ENCODE peak calls at places on chromosomes 13 and 19, in six cellular contexts. T is NB4, P is endothelial cell of umbilical vein, G is ascending aorta, N is AG09319, W is AG04450. M is an unnamed sample.

GRCh38 chr13:32537580-32538233 is 888 bp downstream of the N4BP2L2 start:
- DNase-seq in T (peak), P (peak), G (no peak), N (no peak), W (no peak), M (no peak)

GRCh38 chr19:36225219-36225892 is 10.4 kb downstream of the ZNF146 start:
- DNase-seq in T (no peak), P (peak), G (no peak), N (peak), W (peak), M (no peak)

GRCh38 chr19:55173717-55174409 is 6.2 kb downstream of the SYT5 start:
- DNase-seq in T (no peak), P (no peak), G (no peak), N (peak), W (no peak), M (no peak)

GRCh38 chr13:109043561-109044075 is 414.2 kb downstream of the MYO16 start:
- DNase-seq in T (no peak), P (no peak), G (no peak), N (no peak), W (no peak), M (no peak)

GRCh38 chr13:82867284-82867683 is 1015.0 kb downstream of the SLITRK1 start:
- DNase-seq in T (no peak), P (no peak), G (no peak), N (no peak), W (no peak), M (no peak)

GRCh38 chr13:110306960-110307696 is at the start of the genes COL4A1 and COL4A2:
- DNase-seq in T (no peak), P (peak), G (no peak), N (no peak), W (no peak), M (no peak)

GRCh38 chr19:32219881-32220552 is 125.4 kb upstream of the ZNF507 start:
- DNase-seq in T (no peak), P (no peak), G (no peak), N (no peak), W (no peak), M (no peak)

GRCh38 chr13:114140131-114140908 is 7.9 kb upstream of the RASA3 start:
- DNase-seq in T (peak), P (no peak), G (no peak), N (no peak), W (no peak), M (no peak)

GRCh38 chr19:3576696-3577443 is 4.1 kb downstream of the HMG20B start:
- DNase-seq in T (no peak), P (peak), G (no peak), N (no peak), W (no peak), M (no peak)

GRCh38 chr19:21709464-21709863 is 57.9 kb downstream of the ZNF100 start:
- DNase-seq in T (no peak), P (no peak), G (no peak), N (no peak), W (no peak), M (no peak)

GRCh38 chr13:112451512-112452379 is 75.6 kb downstream of the SPACA7 start:
- DNase-seq in T (no peak), P (no peak), G (no peak), N (no peak), W (no peak), M (no peak)

GRCh38 chr19:39398297-39398864 is 7.2 kb downstream of the MED29 start:
- DNase-seq in T (peak), P (no peak), G (peak), N (peak), W (no peak), M (peak)

GRCh38 chr19:57016076-57016475 is 103.7 kb upstream of the USP29 start:
- DNase-seq in T (no peak), P (no peak), G (no peak), N (no peak), W (no peak), M (no peak)

GRCh38 chr19:33524024-33524664 is 2.6 kb upstream of the PEPD start:
- DNase-seq in T (no peak), P (no peak), G (no peak), N (no peak), W (no peak), M (no peak)

GRCh38 chr13:111852701-111853100 is 214.2 kb upstream of the SOX1 start:
- DNase-seq in T (no peak), P (no peak), G (no peak), N (no peak), W (no peak), M (no peak)

GRCh38 chr19:16385821-16386220 is 61.2 kb downstream of the KLF2 start:
- DNase-seq in T (no peak), P (no peak), G (no peak), N (no peak), W (no peak), M (no peak)

GRCh38 chr19:46015961-46016425 is 6.9 kb downstream of the PGLYRP1 start:
- DNase-seq in T (peak), P (no peak), G (no peak), N (no peak), W (no peak), M (peak)

GRCh38 chr19:51784922-51785690 is 9.9 kb upstream of the FPR3 start:
- DNase-seq in T (peak), P (no peak), G (peak), N (peak), W (no peak), M (no peak)

GRCh38 chr13:25990801-25991200 is 61.0 kb downstream of the SHISA2 start:
- DNase-seq in T (no peak), P (no peak), G (no peak), N (no peak), W (no peak), M (no peak)

GRCh38 chr13:47250141-47250540 is 353.3 kb upstream of the HTR2A start:
- DNase-seq in T (no peak), P (no peak), G (no peak), N (no peak), W (no peak), M (no peak)

GRCh38 chr13:22505489-22505888 is 675.3 kb upstream of the SGCG start:
- DNase-seq in T (no peak), P (no peak), G (no peak), N (no peak), W (no peak), M (no peak)

GRCh38 chr13:112102243-112102642 is 35.3 kb downstream of the SOX1 start:
- DNase-seq in T (peak), P (no peak), G (no peak), N (no peak), W (no peak), M (no peak)

GRCh38 chr13:106597190-106597589 is 29.3 kb upstream of the ARGLU1 start:
- DNase-seq in T (no peak), P (no peak), G (no peak), N (no peak), W (no peak), M (no peak)

GRCh38 chr19:11087870-11088507 is 1.3 kb upstream of the LDLR start:
- DNase-seq in T (no peak), P (no peak), G (no peak), N (no peak), W (no peak), M (no peak)

GRCh38 chr19:30362156-30362754 is 9.9 kb upstream of the ZNF536 start:
- DNase-seq in T (peak), P (no peak), G (no peak), N (no peak), W (no peak), M (no peak)

GRCh38 chr13:66200555-66200954 is 1029.6 kb downstream of the PCDH9 start:
- DNase-seq in T (no peak), P (no peak), G (no peak), N (no peak), W (no peak), M (no peak)

GRCh38 chr19:37790244-37790925 is 11.0 kb upstream of the ZNF573 start:
- DNase-seq in T (no peak), P (no peak), G (no peak), N (no peak), W (no peak), M (no peak)

GRCh38 chr13:28628250-28628649 is 30.7 kb upstream of the POMP start:
- DNase-seq in T (peak), P (no peak), G (no peak), N (no peak), W (no peak), M (no peak)

GRCh38 chr13:29815336-29815735 is 35.1 kb downstream of the UBL3 start:
- DNase-seq in T (no peak), P (no peak), G (no peak), N (no peak), W (no peak), M (no peak)

DNA sequence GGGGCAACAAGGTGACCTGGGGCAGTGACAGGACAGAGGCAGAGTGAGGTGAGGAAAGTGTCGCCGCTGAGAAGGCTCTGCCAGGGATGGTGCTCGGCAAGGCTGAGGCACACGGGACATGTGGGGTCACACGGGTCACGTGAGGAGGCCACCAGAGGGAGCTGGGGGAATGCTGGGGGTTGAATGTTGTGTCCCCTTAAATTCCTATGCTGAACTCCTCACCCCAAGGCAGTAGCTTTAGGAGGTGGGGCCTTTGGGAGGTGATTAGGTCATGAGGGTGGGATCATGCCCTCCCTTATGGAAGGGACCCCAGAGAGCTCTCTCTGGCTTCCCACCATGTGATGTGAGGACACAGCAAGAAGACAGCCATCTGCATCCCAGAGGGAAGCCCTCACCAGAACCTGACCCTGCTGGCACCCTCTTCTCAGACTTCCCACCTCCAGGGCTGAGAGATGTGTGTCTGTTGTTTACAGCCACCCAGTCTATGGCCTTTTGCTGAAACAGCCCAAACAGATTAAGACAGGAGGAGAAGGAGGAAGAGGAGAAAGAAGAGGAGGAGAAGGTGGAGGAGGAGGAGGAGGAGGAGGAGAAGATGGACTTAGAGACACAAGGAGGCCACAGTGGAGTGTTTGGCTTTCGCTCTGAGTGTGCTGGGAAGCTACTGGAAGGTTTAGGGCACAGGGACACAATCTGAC is 35.4 kb downstream of the RFX2 start:
- DNase-seq in T (no peak), P (no peak), G (no peak), N (no peak), W (no peak), M (no peak)
- TF ChIP-seq CTCF in T (no peak), P (no peak), G (no peak), N (no peak), W (no peak), M (no peak)

GRCh38 chr19:7736148-7736547 is 4.2 kb upstream of the CLEC4G start:
- DNase-seq in T (no peak), P (no peak), G (no peak), N (no peak), W (no peak), M (no peak)

GRCh38 chr19:7738023-7738422 is 6.1 kb upstream of the CLEC4G start:
- DNase-seq in T (no peak), P (no peak), G (no peak), N (no peak), W (no peak), M (no peak)

GRCh38 chr19:7737215-7737614 is 5.3 kb upstream of the CLEC4G start:
- DNase-seq in T (no peak), P (no peak), G (no peak), N (no peak), W (no peak), M (no peak)

GRCh38 chr19:7739801-7740659 is 7.3 kb downstream of the CD209 start:
- DNase-seq in T (no peak), P (no peak), G (no peak), N (no peak), W (no peak), M (no peak)

GRCh38 chr19:7739211-7739752 is 7.4 kb upstream of the CLEC4G start:
- DNase-seq in T (no peak), P (no peak), G (no peak), N (no peak), W (no peak), M (no peak)
- TF ChIP-seq CTCF in T (no peak), P (no peak), G (no peak), N (no peak), W (no peak), M (no peak)

GRCh38 chr19:49799798-49800376 is 13.2 kb downstream of the FUZ start:
- DNase-seq in T (peak), P (no peak), G (no peak), N (no peak), W (no peak), M (no peak)
- TF ChIP-seq CTCF in T (peak), P (peak), G (no peak), N (no peak), W (no peak), M (no peak)

GRCh38 chr13:91722267-91722884 is 324.0 kb downstream of the GPC5 start:
- DNase-seq in T (peak), P (peak), G (no peak), N (no peak), W (no peak), M (peak)

GRCh38 chr13:91724591-91724990 is 326.2 kb downstream of the GPC5 start:
- DNase-seq in T (no peak), P (no peak), G (no peak), N (no peak), W (no peak), M (no peak)

GRCh38 chr13:91719033-91719432 is 320.6 kb downstream of the GPC5 start:
- DNase-seq in T (peak), P (peak), G (no peak), N (no peak), W (no peak), M (no peak)

GRCh38 chr13:91725646-91726045 is 327.2 kb downstream of the GPC5 start:
- DNase-seq in T (no peak), P (no peak), G (no peak), N (no peak), W (no peak), M (no peak)

GRCh38 chr13:91721413-91721812 is 323.0 kb downstream of the GPC5 start:
- DNase-seq in T (no peak), P (no peak), G (no peak), N (no peak), W (no peak), M (no peak)
- TF ChIP-seq CTCF in T (no peak), P (no peak), G (no peak), N (no peak), W (no peak), M (no peak)

M was measured in GM13976.